ENCODE peak calls at places on chromosomes 2 and 18, in six cellular contexts. Z is HCT116; M is lower lobe of right lung; L is aorta; T is activated naive CD8-positive, alpha-beta T cell treated with anti-CD3 and anti-CD28 coated beads, Interleukin-2, amount 50 U/mL, for 24 hours; I is Right ventricle myocardium inferior. J is an unnamed sample.

GRCh38 chr2:60116167-60116870 is 437.1 kb downstream of the BCL11A start:
- ATAC-seq in M (no peak), Z (no peak), L (no peak), T (no peak), I (no peak), J (no peak)

GRCh38 chr18:79485788-79486355 is 90.1 kb downstream of the NFATC1 start:
- ATAC-seq in M (no peak), I (peak; percentile 73), T (no peak), Z (no peak), L (peak; percentile 84), J (no peak)

GRCh38 chr2:234451852-234452625 is 44.8 kb downstream of the ARL4C start:
- ATAC-seq in T (no peak), I (no peak), M (no peak), L (no peak), Z (no peak), J (peak; percentile 22)

GRCh38 chr2:217919781-217920351 is 82.9 kb downstream of the TNS1 start:
- ATAC-seq in I (no peak), L (peak; percentile 12), Z (no peak), M (no peak), T (no peak), J (no peak)

GRCh38 chr2:52613064-52613463 is 1154.5 kb upstream of the CHAC2 start:
- ATAC-seq in T (no peak), Z (peak; percentile 53), L (no peak), I (no peak), M (no peak), J (no peak)

GRCh38 chr2:54755641-54756326 is 32.3 kb downstream of the EML6 start:
- ATAC-seq in M (no peak), T (no peak), L (no peak), Z (no peak), I (no peak), J (no peak)

GRCh38 chr2:200342235-200342634 is 35.7 kb downstream of the SPATS2L start:
- ATAC-seq in L (no peak), Z (no peak), I (no peak), M (no peak), T (no peak), J (no peak)

GRCh38 chr2:133680399-133681044 is 112.3 kb upstream of the NCKAP5 start:
- ATAC-seq in M (no peak), Z (no peak), T (no peak), L (no peak), I (no peak), J (no peak)

GRCh38 chr2:227908266-227909054 is 37.0 kb downstream of the DAW1 start:
- ATAC-seq in L (no peak), I (no peak), Z (no peak), T (no peak), M (no peak), J (peak; percentile 57)

GRCh38 chr2:195312662-195313061 is 344.4 kb upstream of the SLC39A10 start:
- ATAC-seq in M (no peak), L (no peak), I (no peak), T (no peak), Z (no peak), J (no peak)

GRCh38 chr2:39696838-39697237 is 31.1 kb downstream of the TMEM178A start:
- ATAC-seq in T (no peak), I (peak; percentile 54), L (peak; percentile 60), Z (peak; percentile 60), M (peak; percentile 42), J (no peak)

GRCh38 chr18:24868760-24869237 is 408.4 kb downstream of the HRH4 start:
- ATAC-seq in T (no peak), L (no peak), M (no peak), I (no peak), Z (no peak), J (no peak)

GRCh38 chr2:186862869-186863709 is 14.1 kb upstream of the ZSWIM2 start:
- ATAC-seq in M (no peak), L (no peak), I (peak; percentile 37), T (no peak), Z (peak; percentile 78), J (no peak)

GRCh38 chr18:3481696-3482210 is 31.8 kb downstream of the TGIF1 start:
- ATAC-seq in L (no peak), Z (peak; percentile 97), I (no peak), T (peak; percentile 74), M (peak; percentile 44), J (peak; percentile 37)

GRCh38 chr18:79523738-79524180 is 128.0 kb downstream of the NFATC1 start:
- ATAC-seq in I (no peak), L (no peak), T (peak; percentile 60), M (peak; percentile 29), Z (no peak), J (peak; percentile 72)

GRCh38 chr2:159873136-159873728 is 75.2 kb upstream of the CD302 start:
- ATAC-seq in T (peak; percentile 54), L (no peak), M (peak; percentile 55), Z (peak; percentile 42), I (no peak), J (no peak)

GRCh38 chr2:38430603-38431002 is 53.5 kb upstream of the ATL2 start:
- ATAC-seq in T (no peak), Z (no peak), M (no peak), L (no peak), I (no peak), J (no peak)

GRCh38 chr2:102637358-102637757 is 18.0 kb downstream of the SLC9A2 start:
- ATAC-seq in I (no peak), T (no peak), L (no peak), Z (peak; percentile 46), M (no peak), J (no peak)

GRCh38 chr2:130972410-130972809 is 120.8 kb downstream of the FAM168B start:
- ATAC-seq in I (no peak), T (no peak), Z (peak; percentile 72), M (no peak), L (no peak), J (no peak)

GRCh38 chr2:98656800-98657199 is 48.4 kb downstream of the UNC50 start:
- ATAC-seq in L (no peak), M (peak; percentile 62), I (no peak), T (peak; percentile 66), Z (no peak), J (peak; percentile 48)

GRCh38 chr2:33395660-33396249 is 80.7 kb upstream of the RASGRP3 start:
- ATAC-seq in L (no peak), Z (peak; percentile 75), T (no peak), I (no peak), M (peak; percentile 39), J (peak; percentile 21)

GRCh38 chr18:7158201-7158600 is 40.6 kb upstream of the LAMA1 start:
- ATAC-seq in T (no peak), L (no peak), Z (no peak), M (no peak), I (no peak), J (no peak)

GRCh38 chr2:52639692-52640091 is 1127.9 kb upstream of the CHAC2 start:
- ATAC-seq in I (no peak), T (no peak), L (no peak), Z (no peak), M (no peak), J (no peak)

GRCh38 chr2:217398860-217399259 is 539.0 kb upstream of the TNP1 start:
- ATAC-seq in L (no peak), I (peak; percentile 25), T (no peak), M (peak; percentile 40), Z (no peak), J (no peak)

GRCh38 chr2:126736133-126736874 is 80.3 kb downstream of the GYPC start:
- ATAC-seq in T (no peak), Z (no peak), I (no peak), M (no peak), L (no peak), J (no peak)

GRCh38 chr18:21634588-21635199 is 22.6 kb downstream of the SNRPD1 start:
- ATAC-seq in L (no peak), M (no peak), T (no peak), I (no peak), Z (no peak), J (no peak)

GRCh38 chr18:36693931-36694661 is 134.7 kb downstream of the TPGS2 start:
- ATAC-seq in Z (no peak), I (no peak), L (peak; percentile 64), M (peak; percentile 92), T (no peak), J (no peak)

GRCh38 chr2:75952173-75952572 is 241.5 kb upstream of the GCFC2 start:
- ATAC-seq in T (no peak), L (no peak), I (no peak), M (no peak), Z (no peak), J (no peak)

GRCh38 chr2:177154809-177155208 is 57.8 kb upstream of the HNRNPA3 start:
- ATAC-seq in Z (no peak), L (no peak), M (no peak), T (no peak), I (no peak), J (no peak)

GRCh38 chr18:32301976-32302743 is 112.3 kb downstream of the MEP1B start:
- ATAC-seq in T (no peak), M (peak; percentile 64), I (peak; percentile 61), L (peak; percentile 80), Z (no peak), J (peak; percentile 74)

GRCh38 chr2:105895995-105896764 is 151.5 kb downstream of the NCK2 start:
- ATAC-seq in M (no peak), Z (peak; percentile 17), T (peak; percentile 42), L (no peak), I (no peak), J (peak; percentile 57)